ENCODE peak calls at places on chromosomes 6 and 20, in six cellular contexts. X, N, P, F, O and E are unnamed samples.

GRCh38 chr20:48634641-48635040 is 193.2 kb downstream of the PREX1 start:
- DNase-seq in X (no peak), N (peak), P (no peak), F (no peak), O (no peak), E (no peak)

GRCh38 chr20:34102342-34102741 is 9.7 kb downstream of the EIF2S2 start:
- DNase-seq in X (no peak), N (no peak), P (no peak), F (no peak), O (no peak), E (no peak)

GRCh38 chr20:19974621-19975435 is 42.3 kb upstream of the NAA20 start:
- DNase-seq in X (peak), N (peak), P (peak), F (peak), O (peak), E (peak)

GRCh38 chr20:31497838-31498540 is 16.3 kb upstream of the HM13 start:
- DNase-seq in X (no peak), N (no peak), P (no peak), F (peak), O (no peak), E (peak)

GRCh38 chr6:103017878-103018277 is 1624.4 kb downstream of the GRIK2 start:
- DNase-seq in X (no peak), N (no peak), P (no peak), F (peak), O (no peak), E (no peak)

GRCh38 chr20:45993197-45993951 is 15.3 kb upstream of the MMP9 start:
- DNase-seq in X (no peak), N (peak), P (peak), F (no peak), O (no peak), E (peak)

GRCh38 chr20:17762873-17763557 is 63.2 kb downstream of the BANF2 start:
- DNase-seq in X (no peak), N (no peak), P (no peak), F (no peak), O (no peak), E (no peak)

GRCh38 chr6:104484626-104485025 is 375.1 kb downstream of the HACE1 start:
- DNase-seq in X (no peak), N (no peak), P (no peak), F (no peak), O (no peak), E (no peak)

GRCh38 chr20:63214514-63214913 is 1.4 kb downstream of the YTHDF1 start:
- DNase-seq in X (no peak), N (no peak), P (no peak), F (no peak), O (no peak), E (no peak)

GRCh38 chr6:40262363-40262762 is 324.8 kb downstream of the LRFN2 start:
- DNase-seq in X (no peak), N (no peak), P (no peak), F (no peak), O (no peak), E (no peak)

GRCh38 chr20:17651761-17652388 is 30.2 kb downstream of the RRBP1 start:
- DNase-seq in X (peak), N (no peak), P (peak), F (no peak), O (no peak), E (no peak)

GRCh38 chr20:49426873-49427272 is 55.6 kb downstream of the KCNB1 start:
- DNase-seq in X (no peak), N (no peak), P (no peak), F (no peak), O (no peak), E (peak)

GRCh38 chr6:47817749-47818148 is 35.9 kb downstream of the OPN5 start:
- DNase-seq in X (no peak), N (no peak), P (no peak), F (no peak), O (no peak), E (no peak)

DNA sequence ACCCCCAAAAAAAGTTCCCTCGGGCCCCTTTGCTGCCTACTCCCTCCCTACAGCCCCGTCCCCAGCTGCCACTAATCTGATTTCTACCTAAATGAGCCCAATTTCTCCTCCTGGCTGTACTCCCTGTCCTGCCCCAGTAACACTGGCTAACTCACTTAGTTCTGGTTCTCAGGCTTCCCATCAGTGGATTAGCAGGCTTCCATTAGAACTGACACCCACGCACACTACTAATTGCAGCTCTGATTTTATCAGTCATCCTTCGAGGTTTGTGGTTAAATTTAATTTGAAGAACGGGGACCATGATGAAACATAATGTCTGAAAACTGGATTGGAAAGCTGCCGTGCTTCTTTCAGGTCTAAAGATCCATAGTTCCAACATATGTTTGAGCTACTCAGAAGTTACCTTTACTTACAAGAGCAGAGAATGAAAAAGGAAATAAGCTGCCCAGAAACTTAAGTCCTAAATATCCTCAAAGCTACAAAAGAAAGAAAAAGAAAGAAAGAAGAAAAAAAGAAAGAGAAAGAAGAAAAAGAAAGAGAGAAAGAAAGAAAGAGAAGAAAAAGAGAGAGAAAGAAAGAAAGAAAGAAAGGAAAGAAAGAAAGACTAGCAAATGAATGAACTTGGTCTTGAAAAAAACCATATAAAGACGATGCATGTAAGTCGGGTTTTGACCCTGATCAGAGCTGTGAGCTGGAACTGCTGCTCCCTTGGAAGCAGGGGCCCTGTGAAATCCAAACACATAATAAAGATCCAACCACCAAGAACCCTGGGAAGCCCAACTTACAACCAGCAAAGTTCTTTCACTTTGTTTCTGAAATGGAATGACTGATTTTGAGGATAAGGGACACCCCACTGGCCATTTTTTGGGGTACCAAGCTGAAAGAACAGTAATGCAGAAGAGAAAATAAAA is 51.7 kb downstream of the CNKSR3 start:
- DNase-seq in X (no peak), N (no peak), P (no peak), F (no peak), O (no peak), E (peak)
- H3K4me3 ChIP-seq in X (no peak), N (no peak), P (no peak), F (no peak), O (no peak), E (no peak)

DNA sequence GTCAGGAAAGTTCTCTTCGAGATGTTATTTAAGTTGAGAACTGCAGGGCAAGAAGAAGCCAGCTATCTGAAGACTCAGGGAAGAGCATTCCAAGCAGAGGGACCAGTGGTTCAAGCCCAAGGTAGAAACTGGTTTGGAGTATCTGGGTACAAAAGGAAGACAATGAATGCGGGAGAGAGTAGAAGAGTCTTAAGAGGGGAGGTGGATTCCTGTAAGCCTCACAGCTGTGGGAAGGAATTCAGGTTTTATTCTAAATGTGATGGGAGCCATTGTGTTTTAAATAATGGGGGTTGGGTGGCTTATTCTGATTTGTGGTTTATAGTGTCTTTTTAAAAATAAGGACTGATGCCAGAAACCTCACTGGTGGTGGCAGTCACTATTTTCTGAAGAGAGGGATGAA is 37.6 kb upstream of the TENT5A start:
- DNase-seq in X (no peak), N (no peak), P (no peak), F (no peak), O (no peak), E (no peak)
- H3K4me3 ChIP-seq in X (no peak), N (no peak), P (no peak), F (no peak), O (no peak), E (no peak)

GRCh38 chr6:34144581-34145160 is 1.2 kb downstream of the GRM4 start:
- DNase-seq in X (no peak), N (peak), P (no peak), F (peak), O (no peak), E (no peak)
- H3K4me3 ChIP-seq in X (no peak), N (peak), P (peak), F (peak), O (no peak), E (no peak)

GRCh38 chr20:21505810-21506530 is 7.9 kb downstream of the NKX2-2 start:
- DNase-seq in X (no peak), N (peak), P (peak), F (peak), O (no peak), E (peak)
- H3K4me3 ChIP-seq in X (no peak), N (peak), P (peak), F (peak), O (no peak), E (peak)

DNA sequence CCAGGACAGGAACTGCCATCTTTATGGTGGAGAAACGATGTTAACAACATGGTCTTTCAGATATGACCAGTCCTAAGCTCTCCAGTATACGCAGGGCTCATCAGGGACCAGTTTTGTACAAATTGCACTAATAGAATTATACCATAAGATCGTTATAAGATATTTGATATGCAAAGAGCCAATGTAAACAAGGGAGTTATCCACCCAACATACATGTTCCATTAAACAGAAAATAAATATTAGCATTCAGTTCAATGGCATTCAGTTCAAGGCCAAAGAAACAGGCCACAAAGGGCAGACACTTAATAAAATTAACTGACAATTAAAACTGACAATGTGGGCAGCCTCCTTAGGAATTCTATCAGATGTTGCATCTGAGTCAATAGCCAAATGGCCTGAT is 2.6 kb downstream of the GFOD1 start:
- DNase-seq in X (no peak), N (no peak), P (no peak), F (no peak), O (no peak), E (no peak)
- H3K4me3 ChIP-seq in X (no peak), N (peak), P (peak), F (peak), O (peak), E (no peak)

DNA sequence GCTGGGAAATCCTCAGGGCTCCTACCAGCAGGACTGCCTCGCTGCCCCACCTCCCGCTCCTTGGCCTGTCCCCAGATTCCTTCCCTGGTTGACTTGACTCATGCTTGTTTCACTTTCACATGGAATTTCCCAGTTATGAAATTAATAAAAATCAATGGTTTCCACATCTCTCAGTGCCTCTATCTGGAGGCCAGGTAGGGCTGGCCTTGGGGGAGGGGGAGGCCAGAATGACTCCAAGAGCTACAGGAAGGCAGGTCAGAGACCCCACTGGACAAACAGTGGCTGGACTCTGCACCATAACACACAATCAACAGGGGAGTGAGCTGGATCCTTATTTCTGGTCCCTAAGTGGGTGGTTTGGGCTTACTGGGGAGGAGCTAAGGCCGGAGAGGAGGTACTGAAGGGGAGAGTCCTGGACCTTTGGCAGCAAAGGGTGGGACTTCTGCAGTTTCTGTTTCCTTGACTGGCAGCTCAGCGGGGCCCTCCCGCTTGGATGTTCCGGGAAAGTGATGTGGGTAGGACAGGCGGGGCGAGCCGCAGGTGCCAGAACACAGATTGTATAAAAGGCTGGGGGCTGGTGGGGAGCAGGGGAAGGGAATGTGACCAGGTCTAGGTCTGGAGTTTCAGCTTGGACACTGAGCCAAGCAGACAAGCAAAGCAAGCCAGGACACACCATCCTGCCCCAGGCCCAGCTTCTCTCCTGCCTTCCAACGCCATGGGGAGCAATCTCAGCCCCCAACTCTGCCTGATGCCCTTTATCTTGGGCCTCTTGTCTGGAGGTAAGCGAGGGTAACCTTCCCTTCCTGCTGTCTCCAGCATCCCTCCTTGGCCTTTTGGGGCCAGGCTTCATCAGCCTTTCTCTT is at the start of gene CFB:
- DNase-seq in X (peak), N (peak), P (peak), F (no peak), O (peak), E (peak)
- H3K4me3 ChIP-seq in X (no peak), N (peak), P (no peak), F (peak), O (peak), E (peak)

GRCh38 chr6:144007455-144007778 is 642 bp downstream of the PLAGL1 start:
- DNase-seq in X (no peak), N (no peak), P (no peak), F (no peak), O (no peak), E (no peak)

GRCh38 chr6:144006731-144007454 is 1.2 kb downstream of the PLAGL1 start:
- DNase-seq in X (peak), N (no peak), P (peak), F (no peak), O (no peak), E (peak)

GRCh38 chr6:144007779-144008500 is at the start of gene PLAGL1:
- DNase-seq in X (peak), N (peak), P (peak), F (peak), O (peak), E (peak)

GRCh38 chr6:144012534-144012933 is 4.5 kb upstream of the PLAGL1 start:
- DNase-seq in X (no peak), N (no peak), P (no peak), F (no peak), O (no peak), E (peak)

GRCh38 chr6:144008501-144009245 is 614 bp upstream of the PLAGL1 start:
- DNase-seq in X (no peak), N (peak), P (peak), F (no peak), O (no peak), E (peak)
- H3K4me3 ChIP-seq in X (peak), N (peak), P (peak), F (peak), O (no peak), E (peak)

GRCh38 chr20:35302421-35303335 is 10.5 kb upstream of the FAM83C start:
- DNase-seq in X (no peak), N (no peak), P (no peak), F (no peak), O (no peak), E (no peak)

GRCh38 chr20:35304956-35305355 is 12.7 kb upstream of the FAM83C start:
- DNase-seq in X (no peak), N (no peak), P (no peak), F (no peak), O (no peak), E (no peak)

GRCh38 chr20:35305682-35306556 is 13.7 kb upstream of the FAM83C start:
- DNase-seq in X (peak), N (no peak), P (peak), F (no peak), O (peak), E (peak)

GRCh38 chr20:35303382-35303734 is 11.1 kb upstream of the FAM83C start:
- DNase-seq in X (no peak), N (no peak), P (no peak), F (no peak), O (no peak), E (no peak)

DNA sequence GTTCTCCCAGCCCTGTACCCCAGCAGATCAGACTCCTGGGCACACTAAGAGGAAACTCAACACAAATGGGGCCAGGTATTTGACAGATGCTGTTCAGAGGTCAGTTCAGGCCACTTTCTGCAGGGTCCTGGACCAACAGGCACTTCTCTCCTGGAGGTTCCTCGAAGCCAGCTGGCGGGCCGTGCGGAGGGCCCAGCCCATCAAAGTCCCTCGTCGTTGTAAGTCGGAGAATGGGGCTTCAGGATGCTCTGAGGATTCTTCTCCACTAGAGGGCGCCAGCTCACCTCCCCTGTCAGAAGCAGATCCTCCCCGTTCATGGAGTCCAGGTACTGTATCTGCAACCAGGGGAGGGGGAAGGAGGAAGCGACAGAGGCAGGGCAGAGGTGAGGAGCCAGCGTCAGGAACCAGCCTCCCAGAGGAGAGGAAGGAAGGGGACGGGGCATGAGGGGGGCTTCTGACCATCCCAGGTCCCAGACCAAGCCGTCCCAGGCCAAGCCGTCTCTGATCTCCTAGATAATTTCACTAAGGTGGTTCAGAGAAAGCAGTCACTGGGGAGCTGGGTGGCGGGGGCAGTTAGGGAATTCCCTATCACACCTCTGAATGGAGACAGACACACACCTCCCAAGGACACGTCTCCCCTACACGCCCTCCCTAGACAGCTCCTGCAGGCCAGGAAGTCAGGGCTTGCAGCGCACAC is 11.7 kb upstream of the FAM83C start:
- DNase-seq in X (peak), N (peak), P (peak), F (peak), O (peak), E (peak)
- H3K4me3 ChIP-seq in X (no peak), N (no peak), P (no peak), F (no peak), O (no peak), E (no peak)

GRCh38 chr6:111692327-111693164 is 86.9 kb upstream of the TRAF3IP2 start:
- DNase-seq in X (peak), N (no peak), P (no peak), F (no peak), O (no peak), E (peak)
- H3K4me3 ChIP-seq in X (no peak), N (no peak), P (no peak), F (no peak), O (no peak), E (no peak)